ENCODE peak calls at places on chromosomes 6 and 20, in four cellular contexts. R is colonic mucosa, K is lung, O is cardiac muscle cell. G is an unnamed sample.

GRCh38 chr6:100823041-100823440 is 58.1 kb downstream of the ASCC3 start:
- DNase-seq in K (no peak), O (no peak), R (no peak), G (no peak)

GRCh38 chr6:110874880-110875547 is 429 bp downstream of the AMD1 start:
- DNase-seq in O (peak), R (peak), K (peak), G (no peak)

GRCh38 chr6:140202964-140203363 is 828.5 kb upstream of the CITED2 start:
- DNase-seq in O (no peak), K (no peak), R (no peak), G (no peak)

GRCh38 chr20:61125076-61125475 is 127.0 kb upstream of the CDH4 start:
- DNase-seq in K (no peak), O (no peak), R (no peak), G (no peak)

GRCh38 chr6:52063584-52064400 is 23.6 kb downstream of the PKHD1 start:
- DNase-seq in O (peak), R (peak), K (peak), G (peak)

GRCh38 chr6:122609881-122610689 is at the start of gene PKIB:
- DNase-seq in O (peak), K (peak), R (peak), G (peak)

GRCh38 chr6:12911387-12911960 is 194.9 kb downstream of the PHACTR1 start:
- DNase-seq in R (no peak), O (peak), K (no peak), G (no peak)

GRCh38 chr6:14476793-14477531 is 359.4 kb downstream of the CD83 start:
- DNase-seq in O (peak), R (peak), K (no peak), G (peak)

GRCh38 chr6:6384520-6384919 is 64.1 kb upstream of the F13A1 start:
- DNase-seq in R (no peak), K (no peak), O (no peak), G (no peak)

GRCh38 chr6:89818977-89819335 is 638 bp downstream of the MDN1 start:
- DNase-seq in R (peak), O (peak), K (peak), G (no peak)

GRCh38 chr6:84773431-84774173 is 9.2 kb upstream of the TBX18 start:
- DNase-seq in R (no peak), O (peak), K (no peak), G (no peak)

GRCh38 chr6:84078335-84078734 is 44.8 kb downstream of the MRAP2 start:
- DNase-seq in R (no peak), K (no peak), O (no peak), G (no peak)

GRCh38 chr6:158853072-158853871 is 34.1 kb upstream of the EZR start:
- DNase-seq in R (peak), O (peak), K (peak), G (peak)

GRCh38 chr6:48068326-48069191 is 42.4 kb downstream of the PTCHD4 start:
- DNase-seq in K (no peak), R (no peak), O (no peak), G (no peak)

GRCh38 chr6:32086661-32087573 is 22.2 kb downstream of the TNXB start:
- DNase-seq in R (no peak), O (peak), K (no peak), G (peak)

GRCh38 chr6:46412662-46413061 is 78.6 kb downstream of the RCAN2 start:
- DNase-seq in K (no peak), R (no peak), O (no peak), G (no peak)

GRCh38 chr6:43242908-43243648 is at the start of gene TTBK1:
- DNase-seq in R (no peak), K (no peak), O (no peak), G (no peak)

GRCh38 chr6:134217516-134218140 is 100.3 kb downstream of the SGK1 start:
- DNase-seq in R (no peak), K (no peak), O (no peak), G (no peak)

GRCh38 chr6:158557927-158558326 is 2.0 kb upstream of the TMEM181 start:
- DNase-seq in R (no peak), O (no peak), K (no peak), G (no peak)

GRCh38 chr20:3606021-3606420 is 57.2 kb downstream of the GFRA4 start:
- DNase-seq in K (no peak), O (peak), R (no peak), G (no peak)

GRCh38 chr6:7146079-7146828 is 38.5 kb downstream of the RREB1 start:
- DNase-seq in K (peak), O (peak), R (peak), G (no peak)

GRCh38 chr6:51842487-51843469 is 244.6 kb downstream of the PKHD1 start:
- DNase-seq in O (no peak), K (no peak), R (no peak), G (no peak)

GRCh38 chr6:73180718-73181619 is 44.3 kb downstream of the KHDC1L start:
- DNase-seq in K (no peak), O (peak), R (no peak), G (peak)

GRCh38 chr6:140736227-140736626 is 1361.8 kb upstream of the CITED2 start:
- DNase-seq in K (no peak), R (no peak), O (peak), G (no peak)

GRCh38 chr6:128244751-128245405 is 275.5 kb downstream of the PTPRK start:
- DNase-seq in K (no peak), O (peak), R (no peak), G (no peak)

GRCh38 chr6:157647261-157647915 is 175.7 kb upstream of the SNX9 start:
- DNase-seq in O (no peak), K (no peak), R (no peak), G (no peak)

GRCh38 chr20:15164726-15165125 is 827.3 kb upstream of the FLRT3 start:
- DNase-seq in K (no peak), O (no peak), R (no peak), G (no peak)

GRCh38 chr6:149033454-149034241 is 283.9 kb upstream of the TAB2 start:
- DNase-seq in K (no peak), R (no peak), O (no peak), G (no peak)

GRCh38 chr6:45112711-45113110 is 215.4 kb upstream of the RUNX2 start:
- DNase-seq in K (no peak), R (no peak), O (no peak), G (no peak)

GRCh38 chr20:50318709-50319108 is 128.1 kb downstream of the CEBPB start:
- DNase-seq in R (no peak), O (no peak), K (no peak), G (no peak)

GRCh38 chr6:79913369-79913768 is 34.0 kb downstream of the ELOVL4 start:
- DNase-seq in O (no peak), K (no peak), R (peak), G (no peak)

GRCh38 chr20:37994512-37994911 is 38.7 kb downstream of the TTI1 start:
- DNase-seq in K (peak), R (no peak), O (peak), G (no peak)

DNA sequence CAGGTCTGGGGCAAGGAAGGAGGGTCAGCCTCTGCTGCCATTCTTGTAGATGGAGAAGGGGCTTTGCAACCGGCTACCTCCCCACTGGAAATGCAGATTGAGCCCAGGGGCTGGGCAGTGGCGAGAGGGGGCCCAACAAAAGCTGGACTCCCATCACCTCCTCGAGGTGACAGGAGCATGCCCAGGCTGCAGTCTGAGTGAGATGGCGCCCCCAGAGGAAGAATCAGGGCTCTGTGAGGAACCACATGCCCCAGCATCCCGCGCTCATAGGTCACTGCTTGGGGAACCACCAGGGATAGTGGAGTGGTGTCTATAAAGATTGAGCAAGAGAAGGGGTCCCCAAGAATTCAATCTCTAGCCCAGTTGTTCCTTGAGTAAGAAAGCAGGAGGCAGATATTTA is 31.6 kb upstream of the NEDD9 start:
- DNase-seq in R (no peak), K (no peak), O (no peak), G (no peak)
- TF ChIP-seq CTCF in R (no peak), K (no peak), O (no peak), G (no peak)

DNA sequence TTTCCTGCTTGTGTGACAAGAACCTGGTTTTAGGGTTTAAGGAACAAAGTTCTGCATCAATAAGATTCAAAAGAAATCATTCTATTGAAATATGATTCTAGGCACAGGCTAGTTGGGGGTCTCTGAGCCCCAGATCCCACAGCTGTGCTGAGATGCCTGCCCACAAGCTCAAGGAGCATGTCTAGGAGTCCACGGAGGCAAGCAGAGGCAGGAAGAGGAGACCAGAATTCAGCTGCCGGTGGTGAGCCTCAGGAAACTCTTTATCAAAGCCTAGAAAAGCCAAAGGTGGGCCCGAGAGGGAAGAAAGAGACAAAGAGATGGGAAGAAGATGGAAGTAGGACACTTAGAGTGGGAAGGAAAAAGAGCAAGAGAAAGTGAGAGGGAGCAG is 40.7 kb upstream of the DDR1 start:
- DNase-seq in O (no peak), K (no peak), R (no peak), G (no peak)
- H3K4me3 ChIP-seq in O (no peak), K (no peak), R (no peak), G (no peak)

GRCh38 chr6:147390909-147391536 is 117.5 kb upstream of the SAMD5 start:
- DNase-seq in K (no peak), R (no peak), O (peak), G (no peak)
- TF ChIP-seq CTCF in K (no peak), R (no peak), O (peak), G (peak)

DNA sequence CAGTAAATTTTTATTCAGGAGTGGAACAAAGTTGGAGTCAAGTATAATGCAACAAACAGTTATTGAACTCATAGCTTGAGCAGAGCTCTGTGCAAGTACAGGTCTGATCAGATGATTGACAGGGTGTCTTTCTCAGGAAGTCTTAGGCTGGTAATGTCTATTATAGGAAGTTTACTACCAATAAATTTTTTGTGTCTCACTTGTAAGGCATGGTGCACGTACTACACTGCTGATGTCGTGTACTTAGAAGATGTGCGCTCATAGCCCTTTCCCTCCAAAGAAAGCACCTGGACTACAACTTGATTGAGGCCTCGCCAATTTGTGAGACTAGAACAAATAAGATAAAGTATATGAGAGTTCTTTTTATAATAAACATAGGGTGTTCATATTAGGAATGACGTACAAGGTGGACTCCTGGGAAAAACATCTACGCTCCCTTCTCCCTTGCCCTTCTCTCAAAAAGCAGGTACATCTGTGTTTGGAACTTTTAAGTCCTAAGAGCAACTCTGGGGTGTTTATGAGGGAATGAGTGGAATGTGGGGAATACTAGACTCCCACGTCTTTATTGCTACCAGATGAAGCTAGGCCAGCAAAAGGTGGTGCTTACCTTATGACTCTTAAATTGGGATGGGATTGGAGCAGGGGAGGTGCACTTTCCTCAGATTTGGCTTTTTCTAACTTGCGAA is 1.5 kb downstream of the NDUFAF5 start:
- DNase-seq in K (no peak), R (no peak), O (no peak), G (no peak)
- H3K4me3 ChIP-seq in K (no peak), R (peak), O (peak), G (peak)